ENCODE peak calls at places on chromosome 18, in four cellular contexts. Q is hepatocyte; E is stimulated activated CD4-positive, alpha-beta T cell treated with anti-CD3 and anti-CD28 coated beads, Interleukin-4, amount 100 ng/mL, for 24 hours; N is stimulated activated CD8-positive, alpha-beta memory T cell treated with anti-CD3 and anti-CD28 coated beads, Interleukin-15, amount 100 ng/mL, for 24 hours. X is an unnamed sample.

GRCh38 chr18:54613174-54613573 is 22.1 kb downstream of the DYNAP start:
- DNase-seq in N (no peak), E (no peak), Q (no peak), X (no peak)

GRCh38 chr18:26745288-26745975 is 120.1 kb downstream of the AQP4 start:
- DNase-seq in Q (no peak), N (no peak), E (no peak), X (peak; percentile 79)

GRCh38 chr18:366466-367053 is 98.7 kb upstream of the THOC1 start:
- DNase-seq in E (no peak), N (no peak), Q (no peak), X (no peak)

GRCh38 chr18:42289526-42289925 is 334.5 kb downstream of the PIK3C3 start:
- DNase-seq in N (no peak), Q (no peak), E (no peak), X (no peak)

GRCh38 chr18:54269924-54270844 is 867 bp downstream of the POLI start:
- DNase-seq in N (peak; percentile 12), Q (peak; percentile 57), E (peak; percentile 63), X (peak; percentile 91)

GRCh38 chr18:8121942-8122480 is 487.2 kb upstream of the RAB12 start:
- DNase-seq in Q (peak; percentile 18), E (no peak), N (no peak), X (no peak)

GRCh38 chr18:6879508-6880195 is 150.1 kb downstream of the ARHGAP28 start:
- DNase-seq in E (no peak), N (no peak), Q (no peak), X (no peak)

GRCh38 chr18:79874553-79875530 is 76.6 kb downstream of the SLC66A2 start:
- DNase-seq in E (no peak), N (no peak), Q (no peak), X (no peak)

GRCh38 chr18:394997-395383 is 105.5 kb downstream of the COLEC12 start:
- DNase-seq in N (no peak), E (no peak), Q (peak; percentile 50), X (peak; percentile 82)